ENCODE peak calls at places on chromosomes 13 and 19, in five cellular contexts. S, C, E, U and F are unnamed samples.

GRCh38 chr19:29810504-29810871 is 1.3 kb upstream of the CCNE1 start:
- DNase-seq in U (peak), C (no peak), S (peak), E (no peak), F (no peak)

GRCh38 chr13:40445557-40445990 is 220.9 kb downstream of the FOXO1 start:
- DNase-seq in U (no peak), E (peak), C (peak), S (no peak), F (peak)

GRCh38 chr13:25468330-25469178 is 96.8 kb downstream of the ATP8A2 start:
- DNase-seq in S (no peak), E (no peak), C (no peak), U (no peak), F (no peak)

GRCh38 chr19:1997353-1998233 is 17.9 kb downstream of the BTBD2 start:
- DNase-seq in S (no peak), C (no peak), E (no peak), U (no peak), F (no peak)

GRCh38 chr19:29420482-29421185 is 105.2 kb upstream of the VSTM2B start:
- DNase-seq in S (no peak), U (no peak), C (no peak), E (no peak), F (no peak)

GRCh38 chr13:49248433-49249002 is 793 bp downstream of the CDADC1 start:
- DNase-seq in U (no peak), S (peak), E (peak), C (no peak), F (no peak)

GRCh38 chr19:18417250-18418033 is 1.8 kb upstream of the SSBP4 start:
- DNase-seq in S (peak), U (peak), E (peak), C (peak), F (peak)

GRCh38 chr19:6767357-6768235 is at the start of gene SH2D3A:
- DNase-seq in U (peak), E (peak), S (peak), C (peak), F (peak)

GRCh38 chr19:44512326-44513298 is 12.3 kb upstream of the ZNF180 start:
- DNase-seq in S (no peak), U (peak), C (no peak), E (no peak), F (no peak)

GRCh38 chr19:5966215-5966614 is 11.7 kb downstream of the RANBP3 start:
- DNase-seq in C (no peak), E (no peak), S (no peak), U (no peak), F (no peak)

GRCh38 chr19:51530616-51531015 is 854 bp downstream of the SIGLEC6 start:
- DNase-seq in S (no peak), U (no peak), C (no peak), E (no peak), F (no peak)

GRCh38 chr13:113208424-113209335 is at the start of gene PCID2:
- DNase-seq in C (peak), E (peak), U (peak), S (peak), F (peak)

GRCh38 chr13:94267581-94267980 is 211.9 kb downstream of the DCT start:
- DNase-seq in E (no peak), S (no peak), U (no peak), C (no peak), F (no peak)

GRCh38 chr19:34577531-34578101 is 96.1 kb downstream of the WTIP start:
- DNase-seq in E (no peak), C (no peak), S (no peak), U (no peak), F (no peak)

GRCh38 chr19:623974-624373 is 9.4 kb downstream of the POLRMT start:
- DNase-seq in S (no peak), E (no peak), U (peak), C (no peak), F (no peak)

GRCh38 chr13:37107868-37108267 is 2.4 kb upstream of the CSNK1A1L start:
- DNase-seq in U (no peak), E (no peak), C (no peak), S (no peak), F (no peak)

GRCh38 chr19:6769006-6769637 is 1.9 kb upstream of the SH2D3A start:
- DNase-seq in E (no peak), C (no peak), U (peak), S (no peak), F (no peak)

GRCh38 chr13:112966776-112967175 is 2.2 kb upstream of the MCF2L start:
- DNase-seq in E (no peak), U (no peak), C (peak), S (no peak), F (no peak)

GRCh38 chr13:82772802-82773201 is 1109.5 kb downstream of the SLITRK1 start:
- DNase-seq in C (no peak), S (no peak), E (no peak), U (no peak), F (no peak)

GRCh38 chr13:70708744-70709143 is 600.5 kb upstream of the KLHL1 start:
- DNase-seq in E (no peak), C (no peak), U (no peak), S (no peak), F (no peak)

GRCh38 chr13:29743229-29743786 is 107.1 kb downstream of the UBL3 start:
- DNase-seq in S (no peak), U (no peak), E (no peak), C (peak), F (no peak)

GRCh38 chr13:47929156-47929555 is 71.9 kb downstream of the SUCLA2 start:
- DNase-seq in C (no peak), S (no peak), U (no peak), E (no peak), F (no peak)

GRCh38 chr13:27043013-27043412 is 128.6 kb downstream of the USP12 start:
- DNase-seq in U (peak), C (no peak), S (no peak), E (peak), F (no peak)